ENCODE peak calls at places on chromosomes 4 and X, in seven cellular contexts. P, F, I, S, R, O and E are unnamed samples. For H3K27me3, the result is how much of the 10 kb centered on the place peaks cover.

GRCh38 chr4:87409420-87409939 is 12.9 kb upstream of the NUDT9 start:
- ATAC-seq in F (no peak), R (peak), I (no peak), S (peak), O (peak), P (peak), E (no peak)

GRCh38 chr4:8035371-8035780 is 95.7 kb upstream of the AFAP1 start:
- ATAC-seq in O (no peak), R (no peak), S (no peak), P (no peak), F (no peak), I (no peak), E (no peak)

GRCh38 chrX:1380672-1381233 is 11.2 kb downstream of the SLC25A6 start:
- ATAC-seq in O (peak), P (no peak), S (no peak), F (peak), R (no peak), I (peak), E (peak)

GRCh38 chr4:102217775-102218174 is 127.5 kb downstream of the SLC39A8 start:
- ATAC-seq in F (no peak), I (no peak), O (no peak), R (no peak), P (no peak), S (no peak), E (no peak)

GRCh38 chr4:129822708-129823504 is 727.0 kb downstream of the C4orf33 start:
- ATAC-seq in F (no peak), P (peak), O (no peak), R (no peak), I (peak), S (peak), E (no peak)

GRCh38 chr4:158578476-158578875 is 56.8 kb downstream of the RXFP1 start:
- ATAC-seq in O (peak), S (no peak), F (no peak), I (peak), P (no peak), R (peak), E (no peak)

GRCh38 chrX:13418126-13419091 is 98.6 kb upstream of the ATXN3L start:
- ATAC-seq in P (no peak), F (no peak), R (no peak), S (no peak), I (no peak), O (no peak), E (no peak)

GRCh38 chr4:169015237-169015636 is 5.2 kb upstream of the CBR4 start:
- ATAC-seq in F (peak), R (peak), I (no peak), P (no peak), O (peak), S (peak), E (no peak)

GRCh38 chrX:103774070-103774642 is 2.5 kb upstream of the PLP1 start:
- ATAC-seq in S (peak), P (peak), F (no peak), R (no peak), O (no peak), I (peak), E (no peak)

GRCh38 chr4:123807187-123807586 is 410.6 kb downstream of the SPRY1 start:
- ATAC-seq in P (no peak), O (no peak), I (no peak), S (no peak), F (no peak), R (no peak), E (no peak)

GRCh38 chrX:129655547-129656248 is 942 bp upstream of the APLN start:
- ATAC-seq in F (no peak), R (peak), I (peak), S (no peak), O (peak), P (no peak), E (no peak)

GRCh38 chrX:5100004-5100403 is 1128.7 kb downstream of the NLGN4X start:
- ATAC-seq in O (no peak), S (no peak), F (no peak), R (no peak), P (no peak), I (no peak), E (no peak)

GRCh38 chr4:133483600-133484246 is 334.6 kb downstream of the PCDH10 start:
- ATAC-seq in R (no peak), I (peak), S (no peak), O (peak), P (no peak), F (no peak), E (no peak)

GRCh38 chrX:84363054-84363453 is 139.2 kb downstream of the HDX start:
- ATAC-seq in F (no peak), S (no peak), P (no peak), R (no peak), I (no peak), O (no peak), E (no peak)

GRCh38 chrX:30246769-30247489 is at the start of gene MAGEB1:
- ATAC-seq in I (peak), O (peak), S (no peak), P (no peak), F (no peak), R (peak), E (no peak)

GRCh38 chrX:110004970-110005369 is 2.1 kb downstream of the TMEM164 start:
- ATAC-seq in R (no peak), S (no peak), F (no peak), O (no peak), I (no peak), P (no peak), E (no peak)

GRCh38 chr4:99180367-99181169 is 36.5 kb upstream of the ADH4 start:
- ATAC-seq in F (peak), S (no peak), R (no peak), O (no peak), I (no peak), P (peak), E (peak)

GRCh38 chrX:1163231-1163630 is 49.2 kb downstream of the CRLF2 start:
- ATAC-seq in S (no peak), O (no peak), P (no peak), F (no peak), I (no peak), R (no peak), E (no peak)

GRCh38 chr4:133161570-133161969 is 12.5 kb downstream of the PCDH10 start:
- ATAC-seq in I (no peak), O (no peak), S (no peak), F (no peak), R (no peak), P (no peak), E (no peak)

GRCh38 chr4:20618010-20618409 is 82.2 kb upstream of the PACRGL start:
- ATAC-seq in P (peak), R (no peak), S (no peak), I (no peak), O (no peak), F (peak), E (peak)

GRCh38 chrX:144810539-144810938 is 436.8 kb upstream of the SPANXN1 start:
- ATAC-seq in P (no peak), O (no peak), I (no peak), F (no peak), S (no peak), R (no peak), E (no peak)

GRCh38 chr4:38805530-38806145 is 1.0 kb upstream of the TLR1 start:
- ATAC-seq in P (peak), F (peak), R (peak), S (no peak), I (no peak), O (no peak), E (peak)

GRCh38 chr4:38615847-38616246 is 48.2 kb upstream of the KLF3 start:
- ATAC-seq in I (no peak), O (no peak), F (no peak), S (no peak), P (no peak), R (peak), E (no peak)

GRCh38 chr4:37243061-37243460 is 1.5 kb upstream of the NWD2 start:
- ATAC-seq in I (peak), S (no peak), P (no peak), O (peak), R (peak), F (no peak), E (no peak)

GRCh38 chr4:93184093-93184492 is 644.5 kb upstream of the ATOH1 start:
- ATAC-seq in R (no peak), I (no peak), S (no peak), O (no peak), F (no peak), P (no peak), E (no peak)

GRCh38 chr4:24279492-24279891 is 304.9 kb downstream of the DHX15 start:
- ATAC-seq in O (no peak), F (no peak), I (no peak), P (peak), R (no peak), S (no peak), E (no peak)

GRCh38 chr4:141021397-141022194 is 111.7 kb downstream of the RNF150 start:
- ATAC-seq in P (peak), I (no peak), R (no peak), S (no peak), O (no peak), F (no peak), E (no peak)

GRCh38 chrX:37846141-37846540 is 1.2 kb downstream of the DYNLT3 start:
- ATAC-seq in O (no peak), F (no peak), R (no peak), P (no peak), S (no peak), I (no peak), E (no peak)

GRCh38 chr4:1726146-1726934 is 5.0 kb downstream of the TACC3 start:
- ATAC-seq in P (peak), O (peak), I (peak), R (peak), F (peak), S (peak), E (peak)

GRCh38 chr4:140108713-140109230 is 45.2 kb downstream of the MAML3 start:
- ATAC-seq in I (no peak), F (no peak), R (no peak), S (no peak), P (no peak), O (no peak), E (no peak)

GRCh38 chr4:43047044-43047443 is 154.5 kb downstream of the GRXCR1 start:
- ATAC-seq in O (no peak), P (no peak), I (no peak), F (no peak), S (no peak), R (no peak), E (no peak)

GRCh38 chr4:179361978-179362486 is 1919.8 kb upstream of the AGA start:
- ATAC-seq in I (no peak), R (no peak), S (no peak), F (no peak), P (no peak), O (no peak), E (no peak)

GRCh38 chr4:82360298-82361177 is 13.3 kb downstream of the HNRNPD start:
- ATAC-seq in P (peak), O (peak), S (peak), I (peak), R (peak), F (peak), E (peak)

GRCh38 chr4:170875868-170876267 is 786.1 kb upstream of the AADAT start:
- ATAC-seq in O (peak), F (no peak), I (peak), R (no peak), P (no peak), S (no peak), E (no peak)

GRCh38 chr4:128688025-128688721 is 121.3 kb upstream of the JADE1 start:
- ATAC-seq in O (no peak), P (no peak), I (no peak), F (no peak), S (no peak), R (peak), E (no peak)

GRCh38 chr4:188266386-188266785 is 127.1 kb downstream of the TRIML1 start:
- ATAC-seq in R (no peak), P (no peak), O (no peak), S (no peak), F (no peak), I (no peak), E (no peak)

GRCh38 chr4:8029689-8030088 is 90.0 kb upstream of the AFAP1 start:
- ATAC-seq in F (no peak), P (no peak), I (peak), S (no peak), O (no peak), R (no peak), E (no peak)

GRCh38 chr4:81137446-81137845 is 77.6 kb downstream of the PRKG2 start:
- ATAC-seq in P (no peak), R (no peak), F (no peak), I (no peak), S (no peak), O (no peak), E (no peak)

GRCh38 chr4:1206299-1207156 is 34.1 kb upstream of the SPON2 start:
- ATAC-seq in S (no peak), I (no peak), O (no peak), P (no peak), R (no peak), F (no peak), E (no peak)

GRCh38 chr4:55098805-55099204 is 26.6 kb downstream of the KDR start:
- ATAC-seq in S (no peak), R (no peak), O (no peak), F (no peak), I (no peak), P (no peak), E (no peak)

DNA sequence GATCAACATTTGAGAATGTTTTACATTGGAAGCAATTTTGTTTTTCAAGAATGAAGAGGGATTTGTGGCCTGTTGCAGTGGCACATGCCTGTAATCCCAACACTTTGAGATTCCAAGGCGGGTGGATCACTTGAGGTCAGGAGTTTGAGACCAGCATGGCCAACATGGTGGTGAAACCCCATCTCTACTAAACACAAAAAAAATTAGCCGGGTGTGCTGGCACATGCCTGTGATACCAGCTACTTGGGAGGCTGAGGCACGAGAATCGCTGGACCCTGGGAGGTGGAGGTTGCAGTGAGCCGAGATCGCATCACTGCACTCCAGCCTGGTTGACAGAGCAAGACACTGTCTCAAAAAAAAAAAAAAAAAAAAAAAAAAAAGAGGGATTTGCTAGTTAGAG is 127.8 kb downstream of the RPA4 start:
- ATAC-seq in R (no peak), I (no peak), P (no peak), F (no peak), S (no peak), O (no peak), E (no peak)
- H3K27me3 ChIP-seq in R (under half), I (under half), P (under half), F (under half), S (under half), O (under half), E (under half)

GRCh38 chrX:16869393-16870094 is 618 bp downstream of the RBBP7 start:
- ATAC-seq in I (peak), P (peak), F (peak), S (peak), O (peak), R (peak), E (peak)

GRCh38 chrX:16867947-16868346 is 2.2 kb downstream of the RBBP7 start:
- ATAC-seq in R (no peak), O (no peak), P (no peak), F (no peak), S (no peak), I (no peak), E (no peak)

GRCh38 chrX:16868920-16869319 is 1.2 kb downstream of the RBBP7 start:
- ATAC-seq in P (no peak), O (no peak), I (no peak), F (no peak), R (no peak), S (no peak), E (no peak)

GRCh38 chrX:16870861-16871584 is 861 bp upstream of the RBBP7 start:
- ATAC-seq in I (peak), P (peak), S (peak), F (peak), O (peak), R (peak), E (no peak)

GRCh38 chrX:16870095-16870860 is at the start of gene RBBP7:
- ATAC-seq in P (peak), O (peak), S (peak), R (peak), I (peak), F (peak), E (peak)
- TF ChIP-seq POLR2A in P (no peak), O (peak), S (peak), R (peak), I (peak), F (peak), E (peak)

GRCh38 chr4:183906736-183907651 is 1.9 kb downstream of the STOX2 start:
- ATAC-seq in F (peak), O (peak), I (no peak), S (no peak), P (peak), R (no peak), E (no peak)
- H3K27me3 ChIP-seq in F (under half), O (under half), I (under half), S (under half), P (under half), R (under half), E (under half)

GRCh38 chr4:73705056-73705432 is 35.3 kb upstream of the CXCL8 start:
- ATAC-seq in O (no peak), F (peak), P (peak), I (peak), S (no peak), R (no peak), E (peak)

GRCh38 chr4:73707269-73707875 is 33.0 kb upstream of the CXCL8 start:
- ATAC-seq in S (no peak), F (no peak), R (peak), O (no peak), I (peak), P (no peak), E (no peak)

GRCh38 chr4:73704314-73705055 is 35.9 kb upstream of the CXCL8 start:
- ATAC-seq in R (peak), S (peak), I (peak), P (peak), O (peak), F (peak), E (peak)

GRCh38 chr4:73706811-73707210 is 33.6 kb upstream of the CXCL8 start:
- ATAC-seq in S (no peak), O (no peak), F (no peak), I (no peak), P (no peak), R (no peak), E (no peak)

GRCh38 chr4:73705721-73706120 is 34.6 kb upstream of the CXCL8 start:
- ATAC-seq in P (no peak), S (no peak), I (no peak), F (no peak), O (no peak), R (no peak), E (no peak)
- TF ChIP-seq POLR2A in P (no peak), S (no peak), I (no peak), F (no peak), O (no peak), R (no peak), E (no peak)

GRCh38 chrX:50103866-50104566 is 96.8 kb downstream of the AKAP4 start:
- ATAC-seq in O (no peak), S (no peak), I (no peak), P (no peak), F (no peak), R (no peak), E (no peak)
- H3K27me3 ChIP-seq in O (under half), S (under half), I (under half), P (under half), F (under half), R (under half), E (under half)

DNA sequence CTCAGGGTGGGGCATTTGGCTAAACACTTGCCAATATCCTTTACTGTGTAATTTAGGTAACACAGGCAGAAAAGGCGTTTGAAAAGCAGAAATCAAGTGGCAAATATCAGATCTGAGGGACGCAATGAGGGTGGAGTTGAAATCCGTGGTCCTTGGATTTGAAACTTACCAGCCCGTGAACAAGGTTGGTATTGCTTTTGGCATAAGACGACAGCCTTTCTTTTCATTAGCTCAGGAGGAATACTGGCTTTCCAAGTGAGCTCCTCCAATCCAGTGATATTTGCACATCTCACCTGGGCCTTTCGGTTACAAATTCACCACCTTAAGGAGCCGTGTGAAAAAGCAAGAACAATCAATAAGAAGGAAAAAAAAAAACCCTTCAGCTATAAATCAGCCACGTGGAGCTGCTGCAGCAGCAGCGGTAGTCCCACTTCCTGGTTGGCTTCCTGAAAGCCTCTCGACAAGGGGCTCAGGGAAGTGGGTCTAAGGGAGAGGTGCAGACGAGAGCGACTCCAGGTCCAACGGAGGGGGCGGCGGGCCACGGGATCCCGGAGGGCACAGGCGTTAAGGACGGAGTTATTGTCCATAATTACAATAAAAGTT is 717 bp upstream of the GALNT7 start:
- ATAC-seq in R (peak), S (peak), I (peak), O (peak), P (peak), F (peak), E (no peak)
- TF ChIP-seq POLR2A in R (no peak), S (no peak), I (no peak), O (no peak), P (no peak), F (no peak), E (no peak)

DNA sequence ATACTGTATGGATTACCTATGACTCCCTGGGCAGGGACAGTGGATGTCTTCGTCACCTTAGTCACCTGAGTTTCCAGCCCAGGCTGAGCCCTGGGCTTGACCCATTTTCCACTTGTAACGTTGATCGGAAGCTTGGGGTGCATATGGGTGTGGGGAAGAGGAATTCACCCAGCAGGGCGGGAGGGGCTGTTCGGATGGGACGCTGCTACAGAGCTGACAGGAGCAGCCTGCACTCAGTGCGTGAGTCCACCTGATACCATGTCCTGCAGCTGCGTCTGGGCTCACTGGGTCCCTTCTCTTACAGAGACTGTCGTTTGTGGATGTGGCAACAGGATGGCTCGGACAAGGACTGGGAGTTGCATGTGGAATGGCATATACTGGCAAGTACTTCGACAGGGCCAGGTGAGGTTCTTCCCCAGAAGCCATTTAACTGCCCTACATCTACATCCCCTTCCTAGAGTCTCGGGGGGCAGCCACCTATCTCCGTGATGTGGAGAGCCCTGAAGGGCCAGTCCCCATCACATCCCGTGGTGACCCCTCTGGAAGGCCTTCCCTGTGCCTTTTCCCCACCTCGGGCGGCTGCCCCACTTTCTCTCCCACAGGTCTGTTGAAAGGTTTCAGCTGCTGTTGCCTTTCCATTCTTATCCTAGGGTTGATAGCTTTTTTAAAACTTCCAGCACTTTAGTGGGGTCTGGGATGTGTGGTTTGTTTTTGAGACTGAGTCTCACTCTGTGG is 13.6 kb downstream of the TKTL1 start:
- ATAC-seq in S (no peak), O (no peak), R (no peak), F (no peak), P (no peak), I (no peak), E (no peak)
- H3K27me3 ChIP-seq in S (under half), O (under half), R (under half), F (under half), P (under half), I (under half), E (under half)